ENCODE peak calls at places on chromosomes 11 and 22, in four cellular contexts. T, M, N and C are unnamed samples.

GRCh38 chr11:120339394-120339890 is 3.2 kb downstream of the ARHGEF12 start:
- DNase-seq in T (no peak), M (no peak), N (no peak), C (no peak)

GRCh38 chr11:66011785-66012303 is at the start of gene CST6:
- DNase-seq in T (no peak), M (no peak), N (no peak), C (no peak)

GRCh38 chr22:38338772-38339379 is 21.6 kb upstream of the CSNK1E start:
- DNase-seq in T (peak; percentile 12), M (no peak), N (peak; percentile 30), C (no peak)

GRCh38 chr11:6926208-6927029 is at the start of gene ZNF215:
- DNase-seq in T (peak; percentile 69), M (no peak), N (peak; percentile 75), C (peak; percentile 77)

GRCh38 chr11:34454308-34455032 is 15.7 kb downstream of the CAT start:
- DNase-seq in T (no peak), M (no peak), N (no peak), C (no peak)

GRCh38 chr11:9852465-9852864 is 188.6 kb downstream of the SWAP70 start:
- DNase-seq in T (no peak), M (no peak), N (no peak), C (no peak)

GRCh38 chr11:66477256-66478201 is 2.7 kb upstream of the DPP3 start:
- DNase-seq in T (no peak), M (no peak), N (no peak), C (no peak)

GRCh38 chr11:108775324-108775723 is 110.5 kb downstream of the DDX10 start:
- DNase-seq in T (no peak), M (no peak), N (no peak), C (no peak)

GRCh38 chr22:30873086-30873650 is 95.4 kb downstream of the MORC2 start:
- DNase-seq in T (no peak), M (no peak), N (peak; percentile 12), C (no peak)

GRCh38 chr22:22931557-22932270 is 44.1 kb downstream of the IGLL5 start:
- DNase-seq in T (no peak), M (no peak), N (no peak), C (no peak)

GRCh38 chr11:133904818-133905515 is 51.8 kb downstream of the IGSF9B start:
- DNase-seq in T (peak; percentile 43), M (no peak), N (peak; percentile 10), C (no peak)

GRCh38 chr22:48758021-48758561 is 1069.6 kb downstream of the BRD1 start:
- DNase-seq in T (peak; percentile 50), M (no peak), N (no peak), C (no peak)

GRCh38 chr11:33533668-33534067 is 167.0 kb downstream of the C11orf91 start:
- DNase-seq in T (no peak), M (no peak), N (no peak), C (no peak)

GRCh38 chr22:24066872-24067271 is 55.8 kb downstream of the CABIN1 start:
- DNase-seq in T (no peak), M (no peak), N (no peak), C (no peak)

GRCh38 chr11:67463186-67463585 is 5.9 kb downstream of the TMEM134 start:
- DNase-seq in T (no peak), M (no peak), N (no peak), C (no peak)

GRCh38 chr22:46661221-46661851 is 41.1 kb downstream of the GRAMD4 start:
- DNase-seq in T (no peak), M (no peak), N (peak; percentile 83), C (no peak)

GRCh38 chr11:12235945-12236743 is 125.8 kb downstream of the MICAL2 start:
- DNase-seq in T (no peak), M (peak; percentile 11), N (peak; percentile 70), C (no peak)

GRCh38 chr11:58406774-58407173 is at the start of gene OR5B3:
- DNase-seq in T (no peak), M (no peak), N (no peak), C (no peak)

GRCh38 chr22:17407643-17408042 is 38.4 kb downstream of the CECR2 start:
- DNase-seq in T (no peak), M (no peak), N (no peak), C (no peak)

GRCh38 chr11:126211236-126212088 is at the start of the genes FAM118B and RPUSD4:
- DNase-seq in T (peak; percentile 99), M (peak; percentile 99), N (peak; percentile 98), C (peak; percentile 24)

GRCh38 chr11:118608268-118609214 is 1.1 kb downstream of the PHLDB1 start:
- DNase-seq in T (peak; percentile 88), M (peak; percentile 78), N (peak; percentile 92), C (peak; percentile 20)

GRCh38 chr22:24428751-24429410 is 1.5 kb downstream of the ADORA2A start:
- DNase-seq in T (peak; percentile 49), M (no peak), N (no peak), C (no peak)

GRCh38 chr11:78708388-78708787 is 133.7 kb upstream of the NARS2 start:
- DNase-seq in T (no peak), M (no peak), N (no peak), C (no peak)